ENCODE peak calls at places on chromosomes 11 and 22, in seven cellular contexts. I, R, T, W, V, K and H are unnamed samples.

GRCh38 chr11:117986981-117987495 is 844 bp downstream of the IL10RA start:
- DNase-seq in V (no peak), T (peak; percentile 24), R (no peak), I (peak; percentile 7), K (no peak), W (no peak), H (no peak)

GRCh38 chr11:503179-503981 is 3.7 kb downstream of the RNH1 start:
- DNase-seq in T (no peak), R (no peak), W (no peak), K (no peak), V (peak; percentile 47), I (peak; percentile 34), H (no peak)

GRCh38 chr11:123305601-123306000 is 110.6 kb upstream of the CLMP start:
- DNase-seq in K (no peak), V (no peak), T (no peak), R (no peak), I (no peak), W (no peak), H (no peak)

GRCh38 chr11:123233280-123233977 is 38.4 kb upstream of the CLMP start:
- DNase-seq in W (no peak), I (no peak), R (no peak), V (no peak), T (no peak), K (no peak), H (no peak)

GRCh38 chr22:32204211-32204855 is 540 bp downstream of the RFPL2 start:
- DNase-seq in W (no peak), K (no peak), R (peak; percentile 63), V (no peak), T (no peak), I (no peak), H (no peak)

GRCh38 chr22:37862570-37863325 is 13.5 kb downstream of the EIF3L start:
- DNase-seq in V (no peak), T (no peak), I (no peak), K (no peak), R (no peak), W (no peak), H (no peak)

GRCh38 chr11:1233351-1234053 is 10.6 kb downstream of the MUC5B start:
- DNase-seq in V (no peak), R (no peak), I (no peak), W (peak; percentile 39), T (no peak), K (no peak), H (no peak)

GRCh38 chr11:17805043-17805442 is 70.5 kb downstream of the KCNC1 start:
- DNase-seq in R (no peak), V (no peak), W (no peak), T (no peak), I (no peak), K (no peak), H (no peak)

GRCh38 chr11:115720537-115721308 is 216.5 kb upstream of the CADM1 start:
- DNase-seq in V (no peak), T (no peak), R (no peak), I (no peak), K (no peak), W (no peak), H (no peak)

GRCh38 chr22:50192056-50192824 is 6.5 kb downstream of the TRABD start:
- DNase-seq in R (no peak), I (peak; percentile 24), W (no peak), K (no peak), V (no peak), T (no peak), H (no peak)

GRCh38 chr22:48423481-48423901 is 1404.2 kb downstream of the BRD1 start:
- DNase-seq in V (no peak), W (no peak), R (no peak), T (no peak), I (no peak), K (no peak), H (peak; percentile 26)

GRCh38 chr11:107691003-107691402 is 20.9 kb downstream of the SLN start:
- DNase-seq in W (no peak), K (no peak), V (no peak), T (no peak), R (no peak), I (peak; percentile 43), H (no peak)

GRCh38 chr22:20102203-20102780 is 13.6 kb upstream of the RANBP1 start:
- DNase-seq in V (no peak), K (no peak), W (no peak), T (no peak), R (no peak), I (no peak), H (no peak)

GRCh38 chr22:50245214-50246072 is 620 bp upstream of the TUBGCP6 start:
- DNase-seq in V (no peak), T (no peak), I (no peak), W (no peak), K (no peak), R (no peak), H (no peak)

GRCh38 chr11:16909375-16910035 is 104.7 kb downstream of the PLEKHA7 start:
- DNase-seq in R (no peak), W (no peak), I (no peak), V (no peak), T (no peak), K (no peak), H (no peak)

GRCh38 chr11:76161261-76161961 is 44.9 kb downstream of the WNT11 start:
- DNase-seq in K (no peak), T (no peak), W (no peak), V (no peak), R (peak; percentile 40), I (no peak), H (no peak)

GRCh38 chr11:61650781-61651571 is 29.2 kb upstream of the DAGLA start:
- DNase-seq in V (no peak), W (no peak), T (no peak), K (no peak), R (peak; percentile 75), I (no peak), H (no peak)

GRCh38 chr11:19868281-19868821 is 155.7 kb downstream of the NAV2 start:
- DNase-seq in T (no peak), K (no peak), W (no peak), R (no peak), I (peak; percentile 55), V (no peak), H (peak; percentile 59)

GRCh38 chr22:20117656-20118571 is 888 bp upstream of the TRMT2A start:
- DNase-seq in R (peak; percentile 51), V (no peak), W (peak; percentile 73), T (no peak), I (no peak), K (no peak), H (no peak)

GRCh38 chr11:19730373-19730772 is 17.7 kb downstream of the NAV2 start:
- DNase-seq in T (no peak), K (no peak), W (no peak), I (no peak), V (no peak), R (no peak), H (no peak)

GRCh38 chr22:42770941-42771647 is 50.4 kb upstream of the A4GALT start:
- DNase-seq in I (no peak), T (no peak), R (peak; percentile 23), W (no peak), V (no peak), K (no peak), H (no peak)

GRCh38 chr22:42770448-42770726 is 49.7 kb upstream of the A4GALT start:
- DNase-seq in R (no peak), I (no peak), K (no peak), T (no peak), W (no peak), V (no peak), H (no peak)

GRCh38 chr22:42769238-42769573 is 48.5 kb upstream of the A4GALT start:
- DNase-seq in T (no peak), R (no peak), K (no peak), W (no peak), V (no peak), I (no peak), H (no peak)

GRCh38 chr22:42768385-42769035 is 47.8 kb upstream of the A4GALT start:
- DNase-seq in I (no peak), R (peak; percentile 3), T (no peak), K (no peak), V (no peak), W (no peak), H (no peak)

DNA sequence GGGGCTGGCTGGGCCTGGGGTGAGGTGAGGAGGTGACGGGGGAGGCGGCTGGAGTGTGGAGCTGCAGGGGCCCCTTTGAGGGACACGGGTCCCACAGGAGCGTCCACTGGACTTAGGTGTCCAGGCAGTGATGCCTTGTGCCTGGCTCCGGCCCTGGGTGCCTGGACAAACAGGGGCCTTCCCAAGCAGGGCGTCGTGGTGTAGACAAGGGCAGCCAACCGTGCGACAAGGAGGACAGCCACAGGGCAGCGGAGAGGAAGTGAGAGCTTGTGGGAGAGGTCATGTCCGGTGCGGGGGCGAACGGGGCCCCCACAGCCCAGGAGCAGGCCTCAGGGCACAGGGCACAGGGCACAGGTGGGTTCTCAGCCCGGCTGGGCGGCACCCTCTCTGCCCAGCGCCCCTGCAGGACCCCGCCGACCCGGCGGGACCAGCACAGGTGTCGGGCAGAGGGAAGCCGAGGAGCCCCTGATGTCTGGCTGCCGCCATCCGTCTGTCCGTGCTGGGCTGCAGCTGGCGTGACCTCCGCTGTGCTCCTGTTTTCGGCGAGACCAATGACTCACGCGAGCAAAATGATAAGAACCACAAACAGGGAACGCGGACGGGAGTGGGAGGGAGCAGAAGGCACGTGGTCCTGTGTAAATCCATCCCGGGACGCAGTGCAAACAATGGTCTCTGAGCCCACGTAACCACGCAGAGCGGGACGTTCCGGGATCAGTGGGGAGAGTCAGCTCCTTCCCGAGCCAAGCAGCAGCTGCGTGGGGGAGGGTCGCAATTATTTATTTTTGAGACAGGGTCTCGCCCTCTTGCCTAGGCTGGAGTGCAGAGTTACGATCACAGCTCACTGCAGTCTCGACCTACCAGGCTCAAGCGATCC is 49.1 kb upstream of the A4GALT start:
- DNase-seq in T (no peak), I (peak; percentile 74), K (no peak), W (no peak), R (peak; percentile 1), V (peak; percentile 79), H (peak; percentile 40)
- H3K4me3 ChIP-seq in T (no peak overlapping the region), I (no peak overlapping the region), K (no peak overlapping the region), W (no peak overlapping the region), R (no peak overlapping the region), V (peak overlapping the region; percentile 30), H (peak overlapping the region; percentile 25)

GRCh38 chr11:83801799-83802198 is 515.6 kb upstream of the CCDC90B start:
- DNase-seq in K (no peak), W (no peak), R (no peak), I (no peak), V (no peak), T (no peak), H (no peak)
- TF ChIP-seq CTCF in K (peak; percentile 32), W (no peak), R (peak; percentile 35), I (peak; percentile 12), V (no peak), T (no peak), H (no peak)

DNA sequence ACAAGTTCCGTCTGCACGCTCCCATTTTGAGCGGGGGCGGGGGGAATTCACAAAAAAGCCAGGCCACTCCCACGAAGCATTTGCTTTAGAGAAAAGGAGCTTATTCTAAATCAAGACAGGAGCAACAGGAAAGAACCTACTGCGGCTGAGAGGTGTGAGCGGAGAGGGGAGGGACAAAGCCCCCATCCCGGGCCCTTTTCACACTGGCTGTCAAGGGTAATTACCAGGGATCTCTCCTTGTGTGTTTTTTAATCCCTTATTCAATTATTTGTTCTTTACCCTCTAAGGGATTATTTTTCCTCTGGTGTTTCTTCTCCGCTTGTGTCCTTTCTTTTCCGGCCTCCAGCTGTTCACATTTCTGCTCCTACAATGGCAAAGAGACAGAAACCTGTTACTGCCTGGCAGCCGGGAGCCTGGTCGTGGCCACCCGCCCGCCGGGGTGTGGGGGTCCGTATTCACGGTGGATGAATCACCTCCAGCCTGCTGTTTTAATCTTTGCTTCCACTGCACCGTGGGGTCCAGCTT is 61.5 kb upstream of the FADD start:
- DNase-seq in K (no peak), W (no peak), V (peak; percentile 25), I (no peak), R (peak; percentile 87), T (no peak), H (no peak)
- H3K4me3 ChIP-seq in K (no peak overlapping the region), W (no peak overlapping the region), V (no peak overlapping the region), I (no peak overlapping the region), R (peak overlapping the region; percentile 32), T (no peak overlapping the region), H (no peak overlapping the region)

GRCh38 chr11:37574361-37574760 is 976.3 kb upstream of the RAG2 start:
- DNase-seq in W (no peak), K (no peak), I (no peak), T (no peak), V (no peak), R (no peak), H (no peak)
- TF ChIP-seq CTCF in W (no peak), K (no peak), I (no peak), T (no peak), V (no peak), R (no peak), H (no peak)